ENCODE peak calls at places on chromosome 12, in seven cellular contexts. W is HCT116, E is endothelial cell of umbilical vein, D is GM12878, Z is HepG2, F is H1, L is K562. V is an unnamed sample.

GRCh38 chr12:94593822-94594442 is 56.4 kb downstream of the TMCC3 start:
- DNase-seq in W (no peak), E (no peak), Z (no peak), L (no peak), D (peak; percentile 15), F (no peak), V (no peak)

GRCh38 chr12:110256780-110257431 is 24.1 kb upstream of the ATP2A2 start:
- DNase-seq in W (no peak), D (no peak), Z (no peak), L (no peak), F (no peak), E (no peak), V (no peak)

GRCh38 chr12:64184216-64184615 is 37.9 kb downstream of the KICS2 start:
- DNase-seq in F (no peak), L (no peak), W (no peak), D (no peak), E (no peak), Z (no peak), V (no peak)

GRCh38 chr12:107660861-107661415 is 24.7 kb upstream of the PWP1 start:
- DNase-seq in F (no peak), L (no peak), D (no peak), E (no peak), W (no peak), Z (no peak), V (no peak)

GRCh38 chr12:121814429-121815119 is 10.8 kb downstream of the SETD1B start:
- DNase-seq in W (no peak), F (no peak), Z (no peak), D (no peak), E (no peak), L (no peak), V (no peak)

GRCh38 chr12:71477046-71477445 is 37.4 kb downstream of the LGR5 start:
- DNase-seq in Z (no peak), E (no peak), F (no peak), W (no peak), L (no peak), D (no peak), V (no peak)

GRCh38 chr12:76080729-76081415 is 3.6 kb downstream of the NAP1L1 start:
- DNase-seq in Z (peak; percentile 4), W (no peak), F (no peak), E (no peak), L (no peak), D (no peak), V (no peak)

GRCh38 chr12:47813491-47814196 is 6.1 kb downstream of the HDAC7 start:
- DNase-seq in F (no peak), E (peak; percentile 55), W (no peak), D (no peak), L (peak; percentile 63), Z (no peak), V (no peak)

GRCh38 chr12:45727994-45728624 is 1.4 kb upstream of the ARID2 start:
- DNase-seq in E (no peak), W (no peak), Z (no peak), F (no peak), L (no peak), D (no peak), V (peak; percentile 63)

GRCh38 chr12:3313655-3314305 is 177.2 kb upstream of the PRMT8 start:
- DNase-seq in L (peak; percentile 15), D (no peak), E (peak; percentile 20), Z (peak; percentile 40), F (no peak), W (no peak), V (no peak)

GRCh38 chr12:27550653-27550975 is 26.6 kb downstream of the PPFIBP1 start:
- DNase-seq in Z (no peak), L (no peak), E (no peak), W (no peak), D (no peak), F (no peak), V (no peak)

GRCh38 chr12:52126050-52126604 is 46.6 kb downstream of the SMIM41 start:
- DNase-seq in E (peak; percentile 19), D (no peak), Z (no peak), L (no peak), W (no peak), F (no peak), V (no peak)

DNA sequence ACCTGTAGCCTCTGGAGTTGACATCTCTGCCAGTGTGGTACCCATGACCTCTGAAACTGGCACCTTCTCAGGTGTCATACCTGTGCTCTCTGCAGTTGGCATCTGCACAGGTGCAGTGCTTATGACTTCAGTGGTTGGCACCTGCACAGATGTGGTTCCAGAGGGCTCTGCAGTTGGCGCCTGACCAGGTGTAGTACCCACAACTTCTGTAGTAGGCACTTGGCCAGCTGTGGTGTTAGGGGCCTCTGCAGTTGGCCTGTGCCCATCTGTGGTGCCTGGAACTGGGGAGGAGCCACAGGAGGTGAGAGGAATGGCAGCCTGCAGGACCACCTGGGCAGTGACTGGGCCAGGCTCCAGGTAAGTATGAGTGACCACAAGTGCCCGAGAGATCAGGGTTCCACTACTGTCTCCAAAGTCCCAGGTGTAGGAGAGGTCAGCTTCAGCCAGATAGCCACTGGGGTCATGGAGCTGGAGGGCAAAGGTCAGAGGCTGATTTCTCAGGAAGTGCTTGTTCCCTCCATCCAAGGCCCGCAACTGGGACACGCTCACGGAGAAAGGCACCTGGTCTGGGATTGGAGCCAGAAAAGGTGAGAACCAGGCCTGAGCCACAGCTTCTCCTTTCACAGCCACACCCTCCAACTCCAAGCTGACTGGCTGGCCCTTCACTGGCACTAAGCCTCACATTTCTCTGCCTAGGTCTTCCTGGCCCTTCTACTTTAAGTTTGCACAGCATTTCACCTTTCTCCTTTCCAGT is 8.6 kb downstream of the PMEL start:
- DNase-seq in D (no peak), F (no peak), E (no peak), Z (no peak), L (no peak), W (no peak), V (no peak)
- TF ChIP-seq POLR2AphosphoS5 in D (no peak), F (no peak), E (no peak), Z (no peak), L (no peak), W (no peak), V (no peak)

GRCh38 chr12:114687269-114687605 is 3.3 kb upstream of the TBX3 start:
- DNase-seq in D (no peak), F (peak; percentile 46), W (no peak), L (no peak), Z (no peak), E (no peak), V (no peak)

GRCh38 chr12:114685869-114686268 is 1.9 kb upstream of the TBX3 start:
- DNase-seq in Z (no peak), L (no peak), D (no peak), F (no peak), E (no peak), W (no peak), V (no peak)

GRCh38 chr12:114685320-114685781 is 1.4 kb upstream of the TBX3 start:
- DNase-seq in Z (no peak), L (no peak), F (peak; percentile 62), D (no peak), W (no peak), E (no peak), V (no peak)

GRCh38 chr12:114687802-114688201 is 3.8 kb upstream of the TBX3 start:
- DNase-seq in D (no peak), W (no peak), F (no peak), L (no peak), E (no peak), Z (no peak), V (no peak)

DNA sequence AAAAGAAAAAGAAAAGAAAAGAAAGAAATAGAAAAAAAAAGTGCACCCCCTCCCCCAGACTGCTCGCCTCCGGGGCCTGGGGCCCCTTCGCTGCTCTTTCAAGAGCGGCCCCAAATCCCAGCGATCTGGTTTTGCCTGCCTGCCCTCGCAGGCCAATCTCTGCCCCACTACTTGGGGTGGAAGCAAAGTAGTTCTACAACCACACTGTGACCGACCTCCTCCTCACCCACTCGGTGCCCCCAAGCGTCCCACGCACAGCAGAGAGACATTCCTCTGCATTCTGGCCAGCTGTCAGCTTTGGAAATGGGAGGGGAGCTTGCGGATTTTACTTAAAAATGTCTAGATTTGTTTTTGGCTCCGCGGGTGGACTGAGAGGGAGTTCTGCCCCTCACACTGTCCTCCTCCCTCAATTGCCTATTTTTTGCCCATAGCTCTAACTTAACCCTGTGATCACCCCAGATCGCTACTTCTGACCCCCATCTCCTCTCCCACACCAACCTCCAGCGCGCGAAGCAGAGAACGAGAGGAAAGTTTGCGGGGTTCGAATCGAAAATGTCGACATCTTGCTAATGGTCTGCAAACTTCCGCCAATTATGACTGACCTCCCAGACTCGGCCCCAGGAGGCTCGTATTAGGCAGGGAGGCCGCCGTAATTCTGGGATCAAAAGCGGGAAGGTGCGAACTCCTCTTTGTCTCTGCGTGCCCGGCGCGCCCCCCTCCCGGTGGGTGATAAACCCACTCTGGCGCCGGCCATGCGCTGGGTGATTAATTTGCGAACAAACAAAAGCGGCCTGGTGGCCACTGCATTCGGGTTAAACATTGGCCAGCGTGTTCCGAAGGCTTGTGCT is 2.7 kb upstream of the TBX3 start:
- DNase-seq in F (no peak), W (no peak), L (no peak), Z (no peak), D (no peak), E (no peak), V (no peak)
- TF ChIP-seq EZH2 in F (peak; percentile 91), W (no peak), L (no peak), Z (no peak), D (no peak), E (peak; percentile 35), V (no peak)

DNA sequence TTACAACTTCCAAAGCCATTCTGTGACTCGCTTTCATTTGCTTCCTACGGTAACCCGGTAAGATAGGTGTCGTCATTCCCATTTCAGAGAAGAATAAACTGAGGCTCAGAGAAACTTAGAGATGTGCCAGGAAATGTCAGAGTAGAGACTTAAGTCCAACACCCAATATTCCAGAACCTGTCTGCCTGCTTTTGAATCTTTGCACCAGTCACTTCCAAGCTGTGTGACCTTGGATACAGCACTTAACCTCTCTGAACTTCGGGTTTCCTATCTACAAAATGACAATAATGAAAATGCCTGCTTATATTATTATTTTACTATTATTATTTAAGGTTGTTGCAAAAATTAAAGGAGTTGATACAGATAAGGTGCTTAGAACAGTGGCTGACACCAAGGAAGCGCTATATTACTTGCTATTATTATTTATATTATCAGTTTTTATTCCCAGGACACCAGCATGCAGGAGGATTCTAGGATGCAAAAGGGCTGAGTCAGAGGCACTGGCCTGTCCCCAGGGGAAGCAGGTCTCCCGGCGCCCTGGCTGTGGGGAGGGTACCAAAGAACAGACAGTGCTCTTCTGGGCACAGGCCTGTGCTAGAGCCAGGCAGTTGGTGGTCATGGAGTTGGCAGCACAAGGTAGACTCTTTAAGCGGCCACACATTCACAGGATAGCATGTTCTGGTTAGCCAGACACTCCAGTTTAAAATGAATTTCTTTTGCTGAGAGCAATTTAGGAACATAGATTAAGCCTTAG is 5.4 kb downstream of the HSPB8 start:
- DNase-seq in E (no peak), F (no peak), Z (no peak), D (no peak), L (no peak), W (no peak), V (no peak)
- H3K9ac ChIP-seq in E (no peak overlapping the region), F (no peak overlapping the region), Z (no peak overlapping the region), D (no peak overlapping the region), L (no peak overlapping the region), W (no peak overlapping the region), V (no peak overlapping the region)

DNA sequence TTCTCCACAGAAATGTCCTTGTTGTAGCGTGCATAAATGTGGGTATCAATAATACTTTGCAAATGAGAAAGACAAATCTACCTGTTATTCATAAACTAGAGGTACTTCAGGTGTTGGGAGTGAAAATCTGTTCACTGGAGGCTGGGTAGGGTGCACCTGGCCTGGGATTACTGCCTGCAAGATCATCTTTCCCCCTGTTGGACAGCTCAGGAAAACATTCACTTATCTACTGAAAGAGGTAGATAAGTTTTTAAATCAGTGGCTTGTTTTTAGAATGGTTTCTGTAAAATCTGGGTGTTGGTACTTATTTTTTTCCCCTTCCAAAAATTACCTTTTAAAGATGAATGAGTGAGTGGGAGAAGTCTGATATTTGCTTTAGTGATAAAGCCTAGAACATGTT is 95.6 kb downstream of the DIP2B start:
- DNase-seq in F (no peak), L (no peak), D (no peak), Z (no peak), W (no peak), E (no peak), V (no peak)
- TF ChIP-seq POLR2AphosphoS5 in F (no peak), L (no peak), D (no peak), Z (no peak), W (no peak), E (no peak), V (no peak)